ENCODE peak calls at places on chromosomes 5 and 9, in five cellular contexts. F is PC-3, B is neural progenitor cell, O is GM23248, I is SK-N-SH. R is an unnamed sample.

GRCh38 chr9:91500509-91501011 is 76.9 kb upstream of the NFIL3 start:
- DNase-seq in F (peak), B (no peak), O (peak), I (no peak), R (no peak)

GRCh38 chr5:37665272-37665671 is 174.6 kb downstream of the GDNF start:
- DNase-seq in F (no peak), B (no peak), O (no peak), I (no peak), R (no peak)

GRCh38 chr5:169029661-169030274 is 271.2 kb downstream of the SLIT3 start:
- DNase-seq in F (no peak), B (no peak), O (peak), I (no peak), R (no peak)

GRCh38 chr5:9621379-9621903 is 8.7 kb downstream of the TAS2R1 start:
- DNase-seq in F (no peak), B (peak), O (peak), I (peak), R (no peak)

GRCh38 chr5:152527358-152528048 is 122.4 kb upstream of the NMUR2 start:
- DNase-seq in F (no peak), B (no peak), O (no peak), I (no peak), R (peak)

GRCh38 chr5:107372723-107373487 is 297.8 kb downstream of the EFNA5 start:
- DNase-seq in F (no peak), B (no peak), O (no peak), I (no peak), R (no peak)

GRCh38 chr9:2120926-2121689 is 106.0 kb downstream of the SMARCA2 start:
- DNase-seq in F (peak), B (no peak), O (peak), I (no peak), R (no peak)

GRCh38 chr5:34535944-34536628 is 120.0 kb upstream of the RAI14 start:
- DNase-seq in F (peak), B (no peak), O (peak), I (no peak), R (no peak)

GRCh38 chr9:113380869-113381378 is 4.1 kb upstream of the HDHD3 start:
- DNase-seq in F (peak), B (no peak), O (no peak), I (no peak), R (peak)

GRCh38 chr9:37253377-37253937 is 133.1 kb downstream of the ZCCHC7 start:
- DNase-seq in F (no peak), B (no peak), O (no peak), I (no peak), R (no peak)

GRCh38 chr9:127873223-127873691 is 4.2 kb downstream of the AK1 start:
- DNase-seq in F (no peak), B (peak), O (no peak), I (peak), R (no peak)

GRCh38 chr5:179762079-179762780 is 29.6 kb downstream of the MAML1 start:
- DNase-seq in F (peak), B (no peak), O (peak), I (peak), R (peak)

GRCh38 chr9:116152390-116152789 is 1.2 kb upstream of the PAPPA start:
- DNase-seq in F (peak), B (no peak), O (peak), I (peak), R (peak)

GRCh38 chr9:23172979-23173637 is 652.9 kb downstream of the ELAVL2 start:
- DNase-seq in F (no peak), B (no peak), O (no peak), I (no peak), R (no peak)

GRCh38 chr9:124570942-124571666 is 63.9 kb upstream of the NR5A1 start:
- DNase-seq in F (no peak), B (no peak), O (no peak), I (no peak), R (no peak)

GRCh38 chr9:1978941-1979340 is 36.2 kb upstream of the SMARCA2 start:
- DNase-seq in F (no peak), B (no peak), O (peak), I (peak), R (no peak)

GRCh38 chr9:134469041-134469875 is 143.0 kb downstream of the RXRA start:
- DNase-seq in F (no peak), B (no peak), O (peak), I (no peak), R (no peak)

GRCh38 chr9:134489621-134490380 is 151.8 kb upstream of the COL5A1 start:
- DNase-seq in F (no peak), B (no peak), O (no peak), I (peak), R (no peak)

GRCh38 chr5:174793684-174794328 is 69.4 kb downstream of the MSX2 start:
- DNase-seq in F (peak), B (peak), O (peak), I (peak), R (peak)

GRCh38 chr9:134601764-134602163 is 39.8 kb upstream of the COL5A1 start:
- DNase-seq in F (no peak), B (no peak), O (peak), I (no peak), R (no peak)

GRCh38 chr5:169695025-169695625 is 58.0 kb downstream of the DOCK2 start:
- DNase-seq in F (peak), B (no peak), O (peak), I (no peak), R (no peak)

GRCh38 chr5:32790411-32790951 is 79.4 kb downstream of the NPR3 start:
- DNase-seq in F (no peak), B (no peak), O (peak), I (no peak), R (no peak)

GRCh38 chr5:98714710-98715109 is 58.8 kb upstream of the RGMB start:
- DNase-seq in F (no peak), B (no peak), O (no peak), I (no peak), R (no peak)

GRCh38 chr5:160799160-160799559 is 52.9 kb downstream of the ATP10B start:
- DNase-seq in F (no peak), B (no peak), O (no peak), I (no peak), R (peak)

GRCh38 chr9:93969328-93969661 is 14.1 kb upstream of the BARX1 start:
- DNase-seq in F (no peak), B (no peak), O (no peak), I (no peak), R (no peak)

GRCh38 chr5:80142996-80143395 is 107.8 kb downstream of the THBS4 start:
- DNase-seq in F (no peak), B (no peak), O (no peak), I (no peak), R (no peak)

GRCh38 chr5:80143491-80143890 is 108.3 kb downstream of the THBS4 start:
- DNase-seq in F (no peak), B (no peak), O (no peak), I (no peak), R (no peak)

GRCh38 chr5:80141147-80141671 is 106.1 kb downstream of the THBS4 start:
- DNase-seq in F (no peak), B (peak), O (peak), I (peak), R (no peak)

GRCh38 chr5:80140496-80140895 is 105.3 kb downstream of the THBS4 start:
- DNase-seq in F (no peak), B (no peak), O (no peak), I (no peak), R (no peak)

GRCh38 chr5:80141681-80142080 is 106.5 kb downstream of the THBS4 start:
- DNase-seq in F (no peak), B (no peak), O (no peak), I (no peak), R (no peak)
- H3K9ac ChIP-seq in F (no peak), B (no peak), O (peak), I (no peak), R (no peak)

GRCh38 chr5:39255406-39255805 is 36.0 kb upstream of the FYB1 start:
- DNase-seq in F (no peak), B (no peak), O (no peak), I (no peak), R (no peak)
- TF ChIP-seq EZH2phosphoT487 in F (no peak), B (no peak), O (no peak), I (no peak), R (no peak)

DNA sequence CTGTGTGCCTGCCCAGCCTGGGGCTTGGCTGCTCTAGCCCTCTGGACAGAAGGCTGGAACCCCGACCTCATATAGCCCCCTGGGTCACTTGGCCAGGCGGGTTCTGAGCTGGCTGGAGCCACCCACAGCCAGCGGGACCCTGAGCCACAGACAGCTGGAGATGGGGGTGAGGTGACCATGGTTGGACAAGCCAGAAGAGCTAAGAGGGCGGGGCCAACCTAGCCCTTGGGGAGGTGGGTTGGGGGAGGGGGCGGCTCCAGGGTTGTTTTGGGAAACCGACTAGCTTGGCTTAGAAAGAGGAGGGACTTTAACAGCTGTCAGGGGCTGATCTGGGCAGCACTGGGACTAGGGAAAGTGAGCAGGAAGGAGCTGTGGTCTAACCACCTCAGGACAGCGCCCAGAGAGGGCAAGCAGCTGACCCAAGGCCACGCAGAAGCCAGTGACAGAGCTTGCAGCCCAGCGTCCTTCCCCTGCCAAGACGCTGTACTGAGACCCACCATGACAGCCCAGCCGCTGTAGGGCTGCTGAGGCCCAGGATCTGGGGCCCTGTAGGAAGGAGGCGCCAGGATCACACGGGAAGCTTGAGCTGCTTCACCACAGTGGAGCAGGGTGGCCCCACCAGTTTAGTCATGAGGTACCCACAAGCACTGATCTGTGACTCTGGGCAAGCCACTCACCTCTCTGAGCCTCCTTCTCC is 2.2 kb downstream of the AIF1L start:
- DNase-seq in F (no peak), B (no peak), O (no peak), I (no peak), R (no peak)
- H3K4me3 ChIP-seq in F (no peak), B (peak), O (no peak), I (no peak), R (no peak)

GRCh38 chr5:158951951-158952545 is 147.7 kb downstream of the EBF1 start:
- DNase-seq in F (no peak), B (peak), O (no peak), I (no peak), R (no peak)

GRCh38 chr5:158952951-158953350 is 146.8 kb downstream of the EBF1 start:
- DNase-seq in F (no peak), B (no peak), O (no peak), I (no peak), R (no peak)

GRCh38 chr5:158953929-158954534 is 145.7 kb downstream of the EBF1 start:
- DNase-seq in F (no peak), B (no peak), O (peak), I (no peak), R (peak)

GRCh38 chr5:158948376-158948775 is 151.3 kb downstream of the EBF1 start:
- DNase-seq in F (no peak), B (no peak), O (no peak), I (no peak), R (no peak)

DNA sequence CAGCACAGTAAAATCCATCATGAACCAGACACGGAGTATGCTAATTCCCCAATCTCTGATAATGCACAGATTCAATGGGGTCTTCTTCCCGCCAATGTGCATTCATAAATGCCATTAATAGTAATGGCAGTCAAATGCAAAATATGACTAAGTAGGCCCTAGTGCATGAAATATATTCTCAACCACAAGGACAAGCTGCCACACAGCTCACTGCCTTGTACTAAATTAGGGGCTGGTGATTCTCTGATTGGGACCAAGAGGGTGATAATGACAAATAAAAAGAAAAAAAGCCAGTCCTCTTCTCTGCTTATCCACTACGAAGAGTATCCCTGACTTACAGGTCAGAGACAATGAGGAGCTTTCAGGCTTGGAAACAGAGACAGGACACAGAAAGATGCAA is 148.3 kb downstream of the EBF1 start:
- DNase-seq in F (no peak), B (no peak), O (no peak), I (no peak), R (no peak)
- H3K9ac ChIP-seq in F (no peak), B (no peak), O (no peak), I (no peak), R (no peak)

DNA sequence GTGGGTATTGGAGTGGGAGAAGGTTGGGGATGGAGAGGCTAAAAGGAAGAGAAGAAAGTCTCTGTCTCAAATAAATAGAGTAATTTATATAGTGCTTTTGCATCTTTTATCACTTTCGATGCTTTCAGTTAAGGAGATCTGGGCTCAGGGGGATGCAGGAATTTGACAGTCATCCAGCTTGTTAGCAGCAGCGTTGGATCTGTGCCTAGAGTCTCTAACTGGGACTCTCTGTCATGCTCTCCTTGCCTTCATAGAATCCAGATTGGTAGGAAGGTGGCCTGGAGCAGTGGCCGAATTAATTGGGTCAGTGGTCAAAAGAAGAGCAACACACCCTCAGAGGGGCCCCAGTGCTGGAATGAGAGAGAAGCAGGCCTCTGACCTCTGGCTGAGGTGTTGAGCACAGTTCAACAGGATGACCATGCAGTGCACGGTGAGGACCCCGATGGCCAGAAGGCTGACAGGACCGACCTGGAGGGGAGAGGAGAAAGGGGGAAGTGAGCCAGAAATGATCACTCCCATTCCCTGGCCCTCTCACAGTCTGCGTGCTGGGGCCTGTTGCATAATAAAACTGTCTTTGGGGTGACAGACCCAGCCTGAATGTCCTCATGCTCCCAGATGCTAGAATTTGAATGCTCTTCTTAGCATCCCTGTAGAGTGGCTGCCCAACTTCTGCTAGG is 7.6 kb downstream of the SLC36A3 start:
- DNase-seq in F (peak), B (no peak), O (no peak), I (no peak), R (no peak)
- TF ChIP-seq EZH2phosphoT487 in F (no peak), B (no peak), O (no peak), I (no peak), R (no peak)

DNA sequence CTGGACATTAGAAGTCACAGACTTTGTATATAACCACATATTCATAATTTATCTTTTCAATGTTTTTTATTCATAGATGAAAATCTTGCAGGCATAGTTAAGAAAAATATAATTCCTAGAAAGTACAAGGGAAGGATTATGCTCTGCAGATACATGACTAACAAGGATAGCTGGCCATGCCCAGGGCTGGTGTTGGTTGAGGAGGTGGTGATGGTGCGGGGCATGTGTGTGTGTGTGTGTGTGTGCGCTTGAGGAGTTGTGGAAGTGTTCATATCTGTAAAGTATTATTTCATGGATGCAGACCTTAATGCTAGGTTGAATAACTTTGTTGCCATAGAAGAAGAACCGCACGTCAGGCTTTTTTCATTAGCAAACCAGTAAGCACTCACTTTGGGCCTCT is 1.3 kb downstream of the S1PR3 start:
- DNase-seq in F (no peak), B (no peak), O (peak), I (no peak), R (no peak)
- H3K4me3 ChIP-seq in F (peak), B (peak), O (peak), I (peak), R (no peak)

GRCh38 chr9:27054125-27054524 is 48.7 kb upstream of the LRRC19 start:
- DNase-seq in F (no peak), B (no peak), O (no peak), I (no peak), R (no peak)

GRCh38 chr9:27059406-27059805 is 49.6 kb upstream of the TEK start:
- DNase-seq in F (no peak), B (no peak), O (no peak), I (no peak), R (no peak)

GRCh38 chr9:27059907-27060306 is 49.1 kb upstream of the TEK start:
- DNase-seq in F (no peak), B (no peak), O (no peak), I (no peak), R (no peak)

GRCh38 chr9:27053369-27054057 is 48.0 kb upstream of the LRRC19 start:
- DNase-seq in F (no peak), B (no peak), O (no peak), I (no peak), R (no peak)

DNA sequence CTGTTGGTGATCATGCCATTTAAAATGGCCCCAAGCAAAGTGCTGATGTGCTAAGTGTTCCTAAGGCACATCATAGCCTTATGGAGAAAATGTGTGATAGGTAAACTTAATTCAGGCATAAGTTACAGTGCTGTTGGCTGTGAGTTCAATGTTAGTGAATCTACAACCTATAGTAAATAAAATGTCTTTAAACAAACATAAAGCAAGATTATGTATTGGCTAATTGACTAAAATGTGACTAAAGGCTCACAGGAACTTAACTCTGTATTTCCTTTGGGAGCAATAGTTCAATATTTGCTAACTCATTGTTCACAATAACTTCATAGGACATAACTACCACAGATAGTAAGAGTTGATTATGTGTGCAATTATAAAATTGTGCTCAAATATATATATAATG is 49.4 kb upstream of the LRRC19 start:
- DNase-seq in F (no peak), B (no peak), O (no peak), I (no peak), R (no peak)
- H3K9ac ChIP-seq in F (no peak), B (no peak), O (no peak), I (no peak), R (no peak)

R was measured in MM.1S.